ENCODE peak calls at places on chromosomes 1 and 21, in ten cellular contexts. L is T-cell, R is esophagus squamous epithelium, A is NCI-H2029, G is LoVo, O is MG63, E is upper lobe of right lung, F is H9, S is A549, B is adrenal gland. T is an unnamed sample.

GRCh38 chr21:34205811-34206635 is 132.6 kb downstream of the MRPS6 start:
- DNase-seq in L (no peak), R (no peak), A (no peak), G (no peak), O (no peak), E (no peak), F (no peak), S (no peak), B (no peak), T (no peak)

GRCh38 chr1:15756143-15757015 is 2.2 kb upstream of the FBLIM1 start:
- DNase-seq in L (no peak), R (no peak), A (peak; percentile 85), G (peak; percentile 72), O (peak; percentile 56), E (no peak), F (peak; percentile 63), S (no peak), B (no peak), T (no peak)

GRCh38 chr21:45443595-45444181 is 38.7 kb downstream of the COL18A1 start:
- DNase-seq in L (no peak), R (no peak), A (no peak), G (no peak), O (no peak), E (no peak), F (no peak), S (no peak), B (no peak), T (no peak)

GRCh38 chr1:94705755-94706154 is 114.4 kb upstream of the SLC44A3 start:
- DNase-seq in L (no peak), R (no peak), A (no peak), G (no peak), O (no peak), E (no peak), F (no peak), S (no peak), B (no peak), T (no peak)

GRCh38 chr1:65393345-65393744 is 27.1 kb upstream of the LEPR start:
- DNase-seq in L (no peak), R (no peak), A (no peak), G (no peak), O (no peak), E (no peak), F (no peak), S (no peak), B (no peak), T (peak; percentile 38)

GRCh38 chr21:37430184-37430821 is 63.7 kb downstream of the DYRK1A start:
- DNase-seq in L (no peak), R (no peak), A (no peak), G (peak; percentile 26), O (no peak), E (no peak), F (no peak), S (no peak), B (no peak), T (no peak)

GRCh38 chr1:171948491-171948890 is 107.2 kb downstream of the DNM3 start:
- DNase-seq in L (no peak), R (no peak), A (no peak), G (peak; percentile 49), O (no peak), E (no peak), F (no peak), S (no peak), B (no peak), T (no peak)

GRCh38 chr1:62318756-62319544 is at the start of gene KANK4:
- DNase-seq in L (no peak), R (no peak), A (no peak), G (peak; percentile 8), O (peak; percentile 41), E (no peak), F (peak; percentile 54), S (no peak), B (no peak), T (no peak)

GRCh38 chr1:207672525-207673130 is 27.7 kb downstream of the CR1L start:
- DNase-seq in L (no peak), R (no peak), A (no peak), G (peak; percentile 58), O (peak; percentile 30), E (no peak), F (peak; percentile 52), S (peak; percentile 64), B (no peak), T (peak; percentile 46)

GRCh38 chr21:41142051-41142795 is 25.7 kb upstream of the BACE2 start:
- DNase-seq in L (no peak), R (no peak), A (no peak), G (peak; percentile 47), O (peak; percentile 94), E (no peak), F (peak; percentile 47), S (peak; percentile 5), B (peak; percentile 23), T (no peak)

GRCh38 chr1:229075217-229075616 is 195.7 kb upstream of the RAB4A start:
- DNase-seq in L (no peak), R (no peak), A (no peak), G (peak; percentile 8), O (no peak), E (no peak), F (no peak), S (no peak), B (no peak), T (no peak)

GRCh38 chr1:204287466-204287881 is 72.3 kb downstream of the PLEKHA6 start:
- DNase-seq in L (no peak), R (no peak), A (peak; percentile 10), G (no peak), O (no peak), E (no peak), F (no peak), S (peak; percentile 22), B (no peak), T (no peak)

GRCh38 chr1:23424171-23424959 is at the start of gene TCEA3:
- DNase-seq in L (no peak), R (no peak), A (no peak), G (no peak), O (no peak), E (peak; percentile 82), F (peak; percentile 44), S (no peak), B (peak; percentile 80), T (no peak)

GRCh38 chr1:45340816-45341215 is 576 bp upstream of the MUTYH start:
- DNase-seq in L (no peak), R (no peak), A (no peak), G (no peak), O (no peak), E (no peak), F (no peak), S (peak; percentile 19), B (no peak), T (no peak)

GRCh38 chr1:206664740-206665139 is 20.0 kb upstream of the MAPKAPK2 start:
- DNase-seq in L (no peak), R (no peak), A (no peak), G (no peak), O (no peak), E (no peak), F (no peak), S (no peak), B (no peak), T (no peak)

GRCh38 chr1:27632387-27633297 is 2.3 kb downstream of the FGR start:
- DNase-seq in L (no peak), R (no peak), A (no peak), G (no peak), O (no peak), E (no peak), F (no peak), S (no peak), B (no peak), T (no peak)

GRCh38 chr1:61445269-61445825 is 279.6 kb downstream of the TM2D1 start:
- DNase-seq in L (no peak), R (no peak), A (no peak), G (no peak), O (no peak), E (no peak), F (no peak), S (no peak), B (no peak), T (no peak)

T was measured in HTR-8/SVneo.